ENCODE peak calls at places on chromosome 2, in ten cellular contexts. T is foreskin fibroblast, C is lung, W is fibroblast of mammary gland, V is cardiac muscle cell, X is fibroblast of villous mesenchyme, L is prostate gland, M is BE2C, I is adipocyte, H is transverse colon. K is an unnamed sample.

GRCh38 chr2:66850406-66850805 is 415.5 kb downstream of the MEIS1 start:
- DNase-seq in L (no peak), H (peak; percentile 14), X (no peak), C (no peak), M (no peak), T (no peak), W (no peak), I (no peak), V (no peak), K (no peak)

GRCh38 chr2:156087875-156088274 is 244.6 kb downstream of the NR4A2 start:
- DNase-seq in I (peak; percentile 40), H (no peak), V (peak; percentile 1), X (no peak), W (peak; percentile 8), L (no peak), T (no peak), M (no peak), C (no peak), K (no peak)

GRCh38 chr2:215417400-215417951 is 18.4 kb downstream of the FN1 start:
- DNase-seq in X (peak; percentile 72), I (no peak), H (no peak), T (no peak), L (no peak), C (no peak), M (no peak), W (peak; percentile 68), V (peak; percentile 67), K (no peak)

GRCh38 chr2:227876536-227876882 is 5.1 kb downstream of the DAW1 start:
- DNase-seq in X (no peak), I (peak; percentile 18), V (no peak), L (no peak), C (no peak), T (no peak), W (no peak), H (no peak), M (no peak), K (no peak)

GRCh38 chr2:33021542-33022259 is 74.9 kb downstream of the LTBP1 start:
- DNase-seq in L (no peak), M (no peak), V (peak; percentile 73), W (peak; percentile 75), I (peak; percentile 71), H (no peak), X (peak; percentile 80), T (peak; percentile 51), C (no peak), K (no peak)

GRCh38 chr2:234044157-234044556 is 6.3 kb upstream of the SPP2 start:
- DNase-seq in W (peak; percentile 88), C (no peak), H (no peak), X (peak; percentile 74), T (peak; percentile 70), I (peak; percentile 51), M (no peak), V (peak; percentile 64), L (no peak), K (no peak)

GRCh38 chr2:17930773-17931172 is 52.3 kb downstream of the KCNS3 start:
- DNase-seq in X (no peak), T (no peak), M (no peak), C (no peak), H (no peak), L (no peak), V (no peak), I (no peak), W (no peak), K (no peak)

GRCh38 chr2:41457026-41457425 is 590.8 kb upstream of the PKDCC start:
- DNase-seq in C (no peak), H (no peak), X (no peak), V (no peak), T (no peak), I (no peak), M (no peak), L (no peak), W (no peak), K (no peak)

GRCh38 chr2:217061916-217062315 is 202.1 kb upstream of the TNP1 start:
- DNase-seq in V (no peak), L (no peak), I (no peak), W (no peak), T (no peak), H (no peak), C (no peak), X (no peak), M (no peak), K (no peak)

GRCh38 chr2:8608411-8608954 is 73.4 kb upstream of the ID2 start:
- DNase-seq in C (no peak), T (no peak), W (peak; percentile 48), X (no peak), L (no peak), V (no peak), I (peak; percentile 22), H (no peak), M (no peak), K (no peak)

GRCh38 chr2:68560583-68560982 is 82.8 kb upstream of the PROKR1 start:
- DNase-seq in C (no peak), T (no peak), I (no peak), V (no peak), X (no peak), H (no peak), L (no peak), M (no peak), W (no peak), K (no peak)

GRCh38 chr2:46798998-46799698 is 116.5 kb downstream of the MCFD2 start:
- DNase-seq in L (no peak), H (no peak), T (peak; percentile 50), X (no peak), C (peak; percentile 18), W (peak; percentile 93), M (no peak), V (no peak), I (no peak), K (no peak)

GRCh38 chr2:191206613-191207471 is 38.4 kb upstream of the MYO1B start:
- DNase-seq in T (no peak), X (no peak), M (no peak), V (no peak), I (no peak), L (no peak), W (no peak), H (peak; percentile 10), C (no peak), K (no peak)

GRCh38 chr2:132420776-132421175 is 4.2 kb downstream of the GPR39 start:
- DNase-seq in W (no peak), X (peak; percentile 19), C (no peak), V (no peak), H (no peak), M (no peak), T (no peak), L (no peak), I (peak; percentile 33), K (no peak)

GRCh38 chr2:132415256-132416079 is 1.1 kb upstream of the GPR39 start:
- DNase-seq in M (no peak), C (no peak), T (peak; percentile 51), V (peak; percentile 20), H (peak; percentile 15), L (no peak), W (peak; percentile 40), X (peak; percentile 67), I (peak; percentile 52), K (no peak)

GRCh38 chr2:132416996-132417395 is 391 bp downstream of the GPR39 start:
- DNase-seq in X (no peak), H (peak; percentile 52), M (no peak), I (no peak), V (no peak), C (no peak), L (no peak), T (no peak), W (no peak), K (no peak)

GRCh38 chr2:132416080-132416911 is at the start of gene GPR39:
- DNase-seq in W (peak; percentile 94), L (peak; percentile 80), H (peak; percentile 94), V (peak; percentile 96), X (peak; percentile 95), M (peak; percentile 29), C (peak; percentile 94), T (peak; percentile 99), I (peak; percentile 96), K (peak; percentile 67)

DNA sequence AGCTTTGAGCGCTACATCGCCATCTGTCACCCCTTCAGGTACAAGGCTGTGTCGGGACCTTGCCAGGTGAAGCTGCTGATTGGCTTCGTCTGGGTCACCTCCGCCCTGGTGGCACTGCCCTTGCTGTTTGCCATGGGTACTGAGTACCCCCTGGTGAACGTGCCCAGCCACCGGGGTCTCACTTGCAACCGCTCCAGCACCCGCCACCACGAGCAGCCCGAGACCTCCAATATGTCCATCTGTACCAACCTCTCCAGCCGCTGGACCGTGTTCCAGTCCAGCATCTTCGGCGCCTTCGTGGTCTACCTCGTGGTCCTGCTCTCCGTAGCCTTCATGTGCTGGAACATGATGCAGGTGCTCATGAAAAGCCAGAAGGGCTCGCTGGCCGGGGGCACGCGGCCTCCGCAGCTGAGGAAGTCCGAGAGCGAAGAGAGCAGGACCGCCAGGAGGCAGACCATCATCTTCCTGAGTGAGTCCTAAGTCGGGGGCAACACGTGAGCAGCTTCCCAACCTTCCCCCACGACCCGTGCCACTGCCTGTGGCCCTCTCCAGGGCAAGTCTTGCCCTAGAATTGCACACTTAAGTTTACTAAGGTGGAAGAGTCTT is 928 bp downstream of the GPR39 start:
- DNase-seq in X (no peak), H (peak; percentile 14), V (no peak), M (no peak), I (no peak), L (no peak), T (no peak), C (no peak), W (no peak), K (no peak)
- H3K4me3 ChIP-seq in X (no peak overlapping the region), H (no peak overlapping the region), V (no peak overlapping the region), M (no peak overlapping the region), I (peak overlapping the region; percentile 75), L (no peak overlapping the region), T (no peak overlapping the region), C (no peak overlapping the region), W (no peak overlapping the region), K (no peak overlapping the region)

GRCh38 chr2:20599001-20599600 is 51.8 kb downstream of the HS1BP3 start:
- DNase-seq in T (no peak), M (peak; percentile 44), H (peak; percentile 8), L (no peak), V (no peak), X (no peak), C (no peak), I (no peak), W (no peak), K (no peak)
- H3K4me3 ChIP-seq in T (no peak overlapping the region), M (no peak overlapping the region), H (no peak overlapping the region), L (no peak overlapping the region), V (no peak overlapping the region), X (no peak overlapping the region), C (no peak overlapping the region), I (no peak overlapping the region), W (no peak overlapping the region), K (no peak overlapping the region)

GRCh38 chr2:203583084-203583695 is 48.1 kb upstream of the RAPH1 start:
- DNase-seq in L (no peak), I (no peak), X (no peak), V (no peak), M (no peak), W (no peak), H (no peak), C (no peak), T (no peak), K (no peak)
- H3K4me3 ChIP-seq in L (no peak overlapping the region), I (no peak overlapping the region), X (no peak overlapping the region), V (no peak overlapping the region), M (no peak overlapping the region), W (no peak overlapping the region), H (no peak overlapping the region), C (no peak overlapping the region), T (no peak overlapping the region), K (no peak overlapping the region)

DNA sequence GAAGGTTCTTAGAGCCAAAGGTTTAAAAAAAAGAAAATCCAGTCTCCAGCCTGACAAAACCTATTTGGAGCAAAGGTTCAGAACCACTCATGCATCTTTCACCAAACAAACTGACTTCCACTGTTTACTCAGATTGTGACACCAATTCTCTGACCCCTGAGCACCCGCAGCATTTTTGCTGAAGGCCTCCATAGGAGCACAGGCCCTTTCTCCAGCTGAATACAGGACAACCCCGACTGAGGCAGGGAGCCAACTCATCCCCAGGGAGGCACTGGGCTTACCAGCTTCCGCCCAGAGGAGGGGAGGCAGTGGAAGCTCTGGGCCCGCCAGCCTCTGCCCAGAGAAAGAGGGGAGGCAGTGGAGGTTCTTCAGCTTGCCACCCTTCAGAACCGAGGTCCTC is 51.0 kb upstream of the CNGA3 start:
- DNase-seq in H (no peak), L (no peak), I (no peak), V (no peak), M (no peak), C (peak; percentile 17), X (no peak), T (no peak), W (no peak), K (no peak)
- H3K4me3 ChIP-seq in H (no peak overlapping the region), L (no peak overlapping the region), I (no peak overlapping the region), V (no peak overlapping the region), M (no peak overlapping the region), C (no peak overlapping the region), X (no peak overlapping the region), T (no peak overlapping the region), W (no peak overlapping the region), K (no peak overlapping the region)

K was measured in right atrium auricular region.